ENCODE peak calls at places on chromosome 10, in eight cellular contexts. L is heart right ventricle, A is sigmoid colon, I is neural progenitor cell, C is PC-9, D is GM23248, R is gastrocnemius medialis, Q is astrocyte. F is an unnamed sample. For H3K9me3, the result is how much of the 10 kb centered on the place peaks cover.

GRCh38 chr10:69327463-69328345 is 49.4 kb downstream of the HK1 start:
- DNase-seq in Q (peak), A (peak), C (no peak), R (peak), L (peak), D (no peak), I (no peak), F (peak)

GRCh38 chr10:46544989-46545791 is 11.3 kb downstream of the GPRIN2 start:
- DNase-seq in D (peak), L (no peak), R (peak), Q (no peak), I (peak), A (peak), C (peak), F (peak)

GRCh38 chr10:28722065-28722803 is 44.9 kb downstream of the BAMBI start:
- DNase-seq in Q (peak), D (peak), R (no peak), L (peak), A (no peak), I (peak), C (no peak), F (no peak)

GRCh38 chr10:31961264-31961663 is 32.6 kb upstream of the ARHGAP12 start:
- DNase-seq in C (no peak), R (no peak), Q (no peak), L (no peak), I (no peak), D (no peak), A (no peak), F (no peak)

GRCh38 chr10:91604936-91605534 is 27.8 kb downstream of the PPP1R3C start:
- DNase-seq in L (no peak), D (peak), R (no peak), Q (peak), I (no peak), C (peak), A (no peak), F (no peak)

GRCh38 chr10:5355762-5356478 is 8.8 kb upstream of the UCN3 start:
- DNase-seq in L (no peak), C (no peak), A (no peak), D (no peak), Q (no peak), R (no peak), I (no peak), F (no peak)

GRCh38 chr10:4006051-4006450 is 221.0 kb upstream of the KLF6 start:
- DNase-seq in C (no peak), Q (no peak), A (peak), L (no peak), R (peak), D (no peak), I (no peak), F (no peak)

GRCh38 chr10:3672220-3672619 is 112.8 kb downstream of the KLF6 start:
- DNase-seq in I (no peak), A (no peak), Q (no peak), L (no peak), C (no peak), D (peak), R (no peak), F (no peak)

GRCh38 chr10:4434536-4435071 is 391.4 kb upstream of the AKR1E2 start:
- DNase-seq in D (no peak), I (no peak), Q (no peak), C (no peak), R (no peak), L (no peak), A (no peak), F (no peak)

GRCh38 chr10:65846949-65847348 is 1078.9 kb upstream of the LRRTM3 start:
- DNase-seq in A (no peak), C (no peak), R (no peak), Q (no peak), D (no peak), I (no peak), L (no peak), F (no peak)

GRCh38 chr10:112969542-112969941 is 19.5 kb downstream of the TCF7L2 start:
- DNase-seq in R (no peak), D (no peak), Q (no peak), A (peak), L (no peak), I (no peak), C (no peak), F (no peak)

GRCh38 chr10:70306168-70306705 is 22.4 kb upstream of the NPFFR1 start:
- DNase-seq in C (no peak), R (no peak), I (no peak), Q (no peak), L (no peak), A (no peak), D (no peak), F (no peak)

GRCh38 chr10:112000466-112000865 is 183.1 kb downstream of the GPAM start:
- DNase-seq in I (no peak), L (no peak), R (peak), A (peak), D (peak), C (no peak), Q (no peak), F (no peak)

GRCh38 chr10:3838723-3839437 is 53.9 kb upstream of the KLF6 start:
- DNase-seq in R (no peak), A (no peak), Q (no peak), C (no peak), L (no peak), I (no peak), D (peak), F (no peak)

GRCh38 chr10:101291254-101292193 is 62.3 kb upstream of the LBX1 start:
- DNase-seq in A (no peak), R (peak), D (peak), C (no peak), Q (no peak), I (peak), L (peak), F (no peak)

GRCh38 chr10:52577047-52577446 is 195.5 kb downstream of the MBL2 start:
- DNase-seq in L (no peak), A (no peak), I (no peak), R (no peak), D (no peak), C (no peak), Q (no peak), F (no peak)

GRCh38 chr10:52573347-52573746 is 199.2 kb downstream of the MBL2 start:
- DNase-seq in L (no peak), R (no peak), D (peak), Q (no peak), I (no peak), C (no peak), A (no peak), F (no peak)

GRCh38 chr10:52583341-52583740 is 189.2 kb downstream of the MBL2 start:
- DNase-seq in L (no peak), C (no peak), Q (no peak), A (no peak), I (no peak), R (no peak), D (no peak), F (no peak)

DNA sequence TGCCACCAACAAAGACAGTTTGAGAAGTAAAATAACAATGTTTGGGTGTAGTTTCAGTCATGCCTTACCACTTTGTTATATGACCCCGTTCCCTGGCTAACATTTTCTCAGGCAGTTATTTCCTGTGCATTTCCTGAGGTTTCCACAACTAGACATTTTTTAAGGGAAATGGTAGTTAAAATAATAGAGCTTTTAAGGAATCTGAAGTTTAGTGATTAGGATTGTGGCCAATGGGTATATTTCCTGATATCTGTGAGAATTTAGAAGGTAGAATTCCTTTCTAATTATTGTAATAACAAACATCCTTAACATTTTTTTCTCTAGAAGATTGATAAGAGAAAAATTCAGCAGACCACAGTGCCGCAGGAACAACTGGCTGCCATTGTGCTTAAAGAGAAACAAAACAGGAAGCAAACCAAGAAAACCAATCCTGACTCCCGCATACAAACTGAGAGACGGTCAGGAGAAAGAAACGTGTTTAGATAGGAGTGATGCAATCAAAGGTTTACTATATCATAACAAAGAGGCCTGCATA is 193.6 kb downstream of the MBL2 start:
- DNase-seq in A (no peak), L (no peak), R (no peak), I (no peak), C (no peak), Q (peak), D (no peak), F (no peak)
- H3K27ac ChIP-seq in A (no peak), L (no peak), R (no peak), I (no peak), C (no peak), Q (peak), D (no peak), F (no peak)

DNA sequence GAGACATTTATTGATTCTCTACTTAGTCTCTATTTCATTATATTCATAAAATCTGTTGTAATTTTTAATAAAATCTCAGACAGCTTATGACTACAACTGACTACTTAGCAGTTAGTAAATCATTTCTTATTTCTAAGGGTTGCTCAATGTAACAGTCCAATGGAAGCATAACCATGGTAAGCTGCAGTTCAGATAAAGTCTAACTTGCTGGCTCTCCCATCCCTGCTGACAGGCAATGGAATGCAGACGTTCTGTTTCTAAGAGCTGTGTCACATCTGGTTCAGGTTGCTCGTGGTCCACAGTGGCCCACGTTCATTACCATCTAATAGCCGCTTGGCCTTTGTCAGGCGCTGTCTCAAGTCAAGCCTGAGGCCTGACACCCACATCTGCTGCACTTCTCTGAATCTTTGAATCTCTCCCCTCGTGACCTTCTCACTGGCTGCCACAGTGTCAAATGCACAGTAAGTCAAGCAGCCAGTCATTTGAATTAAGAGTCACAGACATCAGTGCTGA is 240.9 kb downstream of the FGFR2 start:
- DNase-seq in Q (no peak), I (no peak), C (no peak), D (no peak), L (no peak), A (no peak), R (no peak), F (no peak)
- H3K9me3 ChIP-seq in Q (under half), I (under half), C (under half), D (under half), L (under half), A (under half), R (under half), F (under half)

DNA sequence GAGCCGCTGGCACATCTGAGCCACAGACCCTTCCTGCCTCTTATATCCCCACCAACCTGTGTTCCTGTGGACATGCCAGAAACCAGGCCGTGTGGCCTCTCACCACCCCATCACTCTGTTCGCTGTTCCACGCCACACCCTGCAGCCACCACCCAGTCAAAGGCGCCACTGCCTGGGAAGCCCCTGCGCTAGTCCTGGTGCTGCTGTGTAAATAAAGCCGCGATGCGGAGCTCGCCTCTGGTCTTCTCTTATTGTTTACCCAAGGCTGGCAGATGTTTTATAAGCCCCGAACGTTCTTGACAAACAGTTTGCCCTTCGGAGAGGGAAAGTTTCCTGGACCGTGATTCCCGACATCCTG is 61.3 kb downstream of the LHPP start:
- DNase-seq in I (peak), L (no peak), A (peak), C (no peak), Q (no peak), D (no peak), R (no peak), F (no peak)
- H3K27ac ChIP-seq in I (no peak), L (no peak), A (peak), C (no peak), Q (no peak), D (no peak), R (no peak), F (no peak)

DNA sequence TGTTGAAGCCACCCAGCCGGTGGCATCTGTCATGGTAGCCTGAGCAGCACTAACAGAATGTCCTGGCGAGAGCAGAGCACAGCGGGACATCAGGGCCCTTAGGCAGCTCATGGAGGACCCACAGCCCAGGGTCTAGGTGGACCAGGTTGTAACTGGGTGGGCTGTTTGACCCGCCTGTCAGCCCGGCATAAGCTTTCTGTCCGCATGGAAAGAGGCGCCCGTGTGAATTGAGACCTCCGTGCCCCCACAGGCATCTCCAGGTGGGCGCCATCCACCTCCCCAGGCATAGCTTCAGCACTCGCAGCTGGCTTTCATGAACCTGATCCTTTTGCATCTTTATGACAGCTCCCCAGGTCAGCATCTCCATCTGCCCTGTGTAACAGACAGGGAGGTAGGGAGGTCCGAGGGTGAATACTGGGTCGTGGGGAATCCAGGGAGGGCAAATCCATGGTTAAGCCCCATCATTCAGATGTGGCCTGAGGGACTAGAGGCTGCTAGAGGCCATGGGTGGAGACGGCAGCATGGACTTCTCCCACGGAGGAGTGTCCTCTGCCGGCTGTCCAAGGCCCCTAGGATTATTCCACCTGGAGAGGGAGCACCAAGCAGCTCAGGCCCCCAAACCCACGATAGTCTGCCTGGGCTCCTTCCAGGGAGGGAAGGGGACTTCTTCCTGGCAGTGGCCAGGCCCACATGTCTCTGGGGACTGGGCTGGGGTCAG is 371.6 kb upstream of the MKI67 start:
- DNase-seq in Q (no peak), C (no peak), R (no peak), D (no peak), A (no peak), L (no peak), I (no peak), F (no peak)
- H3K9me3 ChIP-seq in Q (under half), C (under half), R (under half), D (under half), A (under half), L (under half), I (under half), F (under half)

DNA sequence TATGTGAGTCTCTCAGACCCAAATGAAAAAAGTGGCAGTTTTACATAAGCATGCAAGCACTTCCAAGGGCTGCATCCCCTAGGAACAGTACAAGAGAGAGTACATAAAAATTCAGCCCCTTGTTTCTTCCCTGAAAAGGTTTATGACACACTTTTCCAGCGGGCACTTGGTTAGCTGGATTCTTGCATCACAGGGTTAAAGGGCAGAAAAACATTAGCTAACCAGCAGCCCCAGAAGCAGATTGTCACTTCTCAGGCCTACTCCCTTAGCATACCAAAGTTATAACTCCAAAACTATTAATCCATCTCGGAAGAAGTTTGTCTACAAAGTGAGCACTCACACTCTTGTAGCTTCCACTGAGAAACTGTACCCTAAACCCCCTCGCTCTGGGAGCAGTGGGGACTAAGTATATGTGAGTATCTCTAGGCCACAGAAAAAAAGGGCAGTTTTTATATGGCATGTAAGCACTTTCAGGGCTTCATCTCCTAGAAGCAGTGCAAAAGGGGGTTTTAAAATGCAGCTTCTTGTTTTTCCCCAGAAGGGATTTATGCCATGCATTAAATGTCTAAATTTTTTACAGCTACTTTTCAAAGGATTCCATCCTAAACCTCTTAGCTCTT is 956.5 kb downstream of the CCSER2 start:
- DNase-seq in D (no peak), L (no peak), A (no peak), I (no peak), C (no peak), Q (no peak), R (no peak), F (no peak)
- H3K27ac ChIP-seq in D (no peak), L (no peak), A (no peak), I (no peak), C (no peak), Q (no peak), R (no peak), F (no peak)

F was measured in ascending aorta.